ENCODE peak calls at places on chromosome 10, in eight cellular contexts. P is keratinocyte, E is cardiac fibroblast, H is GM06990, S is MCF 10A, L is fibroblast of mammary gland, B is body of pancreas, C is upper lobe of left lung. D is an unnamed sample.

GRCh38 chr10:64867501-64867962 is 1346.3 kb downstream of the REEP3 start:
- DNase-seq in P (no peak), E (no peak), H (no peak), S (no peak), L (no peak), B (no peak), C (no peak), D (no peak)

GRCh38 chr10:33478675-33479125 is 144.2 kb upstream of the NRP1 start:
- DNase-seq in P (no peak), E (no peak), H (no peak), S (no peak), L (no peak), B (no peak), C (no peak), D (no peak)

GRCh38 chr10:119428789-119429188 is 113.7 kb downstream of the RGS10 start:
- DNase-seq in P (no peak), E (no peak), H (no peak), S (no peak), L (peak; percentile 77), B (no peak), C (no peak), D (no peak)

GRCh38 chr10:27998178-27998953 is 513 bp downstream of the ODAD2 start:
- DNase-seq in P (no peak), E (no peak), H (peak; percentile 7), S (peak; percentile 9), L (no peak), B (peak; percentile 13), C (no peak), D (peak; percentile 70)

GRCh38 chr10:60281331-60281730 is 108.3 kb downstream of the ANK3 start:
- DNase-seq in P (no peak), E (peak; percentile 74), H (no peak), S (peak; percentile 10), L (peak; percentile 80), B (no peak), C (no peak), D (no peak)

GRCh38 chr10:11330383-11331020 is 280.9 kb downstream of the USP6NL start:
- DNase-seq in P (no peak), E (peak; percentile 66), H (no peak), S (peak; percentile 14), L (peak; percentile 45), B (no peak), C (no peak), D (no peak)

GRCh38 chr10:115980470-115980869 is 292.5 kb downstream of the GFRA1 start:
- DNase-seq in P (no peak), E (peak; percentile 16), H (no peak), S (no peak), L (no peak), B (no peak), C (no peak), D (no peak)

GRCh38 chr10:98460837-98461499 is 14.2 kb upstream of the HPS1 start:
- DNase-seq in P (peak; percentile 66), E (peak; percentile 94), H (no peak), S (peak; percentile 80), L (peak; percentile 92), B (peak; percentile 80), C (peak; percentile 41), D (no peak)

GRCh38 chr10:124353896-124354295 is 64.8 kb downstream of the OAT start:
- DNase-seq in P (no peak), E (no peak), H (no peak), S (no peak), L (no peak), B (no peak), C (peak; percentile 14), D (peak; percentile 57)

GRCh38 chr10:131943021-131943814 is 38.5 kb downstream of the BNIP3 start:
- DNase-seq in P (no peak), E (peak; percentile 31), H (no peak), S (peak; percentile 22), L (peak; percentile 31), B (peak; percentile 74), C (no peak), D (peak; percentile 51)

GRCh38 chr10:48603421-48604038 is 1.3 kb downstream of the ARHGAP22 start:
- DNase-seq in P (no peak), E (peak; percentile 47), H (no peak), S (no peak), L (peak; percentile 45), B (no peak), C (peak; percentile 8), D (no peak)

GRCh38 chr10:17673517-17674051 is 29.6 kb downstream of the STAM start:
- DNase-seq in P (peak; percentile 73), E (peak; percentile 92), H (no peak), S (peak; percentile 79), L (peak; percentile 93), B (no peak), C (no peak), D (no peak)

GRCh38 chr10:13526952-13527863 is 1.6 kb downstream of the BEND7 start:
- DNase-seq in P (peak; percentile 30), E (peak; percentile 57), H (no peak), S (peak; percentile 36), L (peak; percentile 60), B (no peak), C (no peak), D (no peak)

GRCh38 chr10:47029181-47029971 is 118.1 kb downstream of the PTPN20 start:
- DNase-seq in P (no peak), E (no peak), H (no peak), S (no peak), L (no peak), B (peak; percentile 8), C (peak; percentile 15), D (peak; percentile 39)

GRCh38 chr10:48655426-48656240 is 29.0 kb upstream of the WDFY4 start:
- DNase-seq in P (no peak), E (peak; percentile 75), H (no peak), S (peak; percentile 83), L (peak; percentile 65), B (peak; percentile 84), C (peak; percentile 83), D (peak; percentile 90)

GRCh38 chr10:78511324-78512204 is 477.9 kb downstream of the RPS24 start:
- DNase-seq in P (no peak), E (no peak), H (no peak), S (no peak), L (peak; percentile 19), B (no peak), C (no peak), D (no peak)

GRCh38 chr10:28676297-28676967 is 889 bp upstream of the BAMBI start:
- DNase-seq in P (no peak), E (no peak), H (no peak), S (no peak), L (no peak), B (peak; percentile 37), C (no peak), D (no peak)

GRCh38 chr10:93062499-93063216 is 2.1 kb downstream of the CYP26C1 start:
- DNase-seq in P (no peak), E (peak; percentile 53), H (no peak), S (no peak), L (peak; percentile 30), B (no peak), C (no peak), D (peak; percentile 64)

GRCh38 chr10:60817135-60817805 is 39.0 kb downstream of the CDK1 start:
- DNase-seq in P (no peak), E (peak; percentile 55), H (no peak), S (no peak), L (peak; percentile 37), B (no peak), C (no peak), D (no peak)

GRCh38 chr10:97355571-97355975 is 21.0 kb upstream of the FRAT2 start:
- DNase-seq in P (no peak), E (peak; percentile 25), H (no peak), S (peak; percentile 27), L (peak; percentile 17), B (peak; percentile 27), C (peak; percentile 51), D (no peak)

GRCh38 chr10:77104459-77104980 is 533.1 kb downstream of the KCNMA1 start:
- DNase-seq in P (no peak), E (peak; percentile 93), H (no peak), S (peak; percentile 53), L (peak; percentile 100), B (peak; percentile 22), C (no peak), D (no peak)

GRCh38 chr10:12589789-12590188 is 240.4 kb downstream of the CAMK1D start:
- DNase-seq in P (no peak), E (no peak), H (no peak), S (no peak), L (no peak), B (no peak), C (no peak), D (no peak)

GRCh38 chr10:96830511-96831199 is 1.4 kb upstream of the LCOR start:
- DNase-seq in P (peak; percentile 44), E (peak; percentile 83), H (peak; percentile 63), S (peak; percentile 82), L (peak; percentile 73), B (peak; percentile 82), C (peak; percentile 73), D (no peak)

DNA sequence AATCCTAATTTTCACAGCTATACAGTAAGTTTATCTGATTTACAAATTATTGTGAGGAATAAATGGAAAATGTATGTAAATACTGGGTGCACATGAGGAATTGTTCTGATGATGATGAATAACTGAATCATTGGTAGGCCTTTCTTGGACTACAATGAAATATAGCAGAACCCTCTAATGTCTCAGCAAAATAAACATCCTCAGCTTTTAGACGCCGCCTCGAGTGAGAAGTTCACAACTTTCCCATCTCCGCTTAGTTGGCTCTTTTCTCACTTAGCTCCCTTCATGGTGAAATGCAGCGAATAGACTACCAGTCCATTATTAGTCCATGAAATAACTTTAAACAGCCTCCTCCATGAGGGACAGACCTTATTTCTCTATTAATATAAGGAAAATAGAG is 182.3 kb downstream of the BICC1 start:
- DNase-seq in P (no peak), E (peak; percentile 67), H (no peak), S (no peak), L (peak; percentile 53), B (no peak), C (no peak), D (no peak)
- TF ChIP-seq CTCF in P (no peak), E (no peak), H (no peak), S (no peak), L (no peak), B (no peak), C (no peak), D (no peak)

DNA sequence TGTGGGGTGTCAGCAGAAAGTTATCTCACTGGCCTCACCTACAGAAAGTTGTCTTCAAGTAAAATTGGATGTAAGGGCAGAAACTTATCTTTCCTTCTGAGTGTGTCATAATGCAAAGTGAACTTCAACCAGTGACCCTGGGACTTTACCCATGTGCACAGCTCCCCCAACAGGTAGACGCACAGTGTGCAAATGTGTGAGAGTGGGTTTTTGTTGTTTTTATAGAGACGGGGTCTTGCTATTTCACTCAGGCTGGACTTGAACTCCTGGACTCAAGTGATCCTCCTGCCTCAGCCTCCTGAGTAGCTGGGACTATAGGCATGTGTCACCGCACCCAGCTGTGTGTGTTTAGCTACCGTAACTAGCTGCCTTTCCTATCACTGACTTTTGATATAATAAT is 6.4 kb upstream of the KAZALD1 start:
- DNase-seq in P (no peak), E (no peak), H (no peak), S (no peak), L (no peak), B (no peak), C (no peak), D (no peak)
- TF ChIP-seq CTCF in P (peak; percentile 28), E (no peak), H (peak; percentile 22), S (peak; percentile 11), L (no peak), B (no peak), C (no peak), D (no peak)

GRCh38 chr10:1301138-1301537 is 245.0 kb downstream of the WDR37 start:
- DNase-seq in P (no peak), E (no peak), H (no peak), S (peak; percentile 13), L (no peak), B (no peak), C (no peak), D (no peak)
- TF ChIP-seq CTCF in P (no peak), E (no peak), H (no peak), S (no peak), L (no peak), B (no peak), C (no peak), D (no peak)

GRCh38 chr10:118259288-118259906 is 82.7 kb downstream of the FAM204A start:
- DNase-seq in P (no peak), E (peak; percentile 20), H (no peak), S (peak; percentile 56), L (peak; percentile 42), B (peak; percentile 48), C (peak; percentile 31), D (no peak)
- TF ChIP-seq CTCF in P (peak; percentile 72), E (peak; percentile 45), H (peak; percentile 67), S (peak; percentile 74), L (peak; percentile 73), B (peak; percentile 31), C (peak; percentile 13), D (peak; percentile 50)

D was measured in upper lobe of right lung.